ENCODE peak calls at places on chromosomes 3 and 15, in four cellular contexts. I, C, G and D are unnamed samples.
A peak's percentile ranks its signal among the peaks of the same experiment; 100 is the strongest.

GRCh38 chr3:139189943-139190342 is 145.3 kb upstream of the PRR23C start:
- DNase-seq in C (no peak), G (no peak), I (no peak), D (no peak)

GRCh38 chr15:80698636-80699035 is 3.5 kb downstream of the ABHD17C start:
- DNase-seq in I (no peak), G (no peak), C (no peak), D (no peak)

GRCh38 chr15:32919749-32920414 is 202.1 kb downstream of the GREM1 start:
- DNase-seq in I (no peak), C (no peak), G (no peak), D (no peak)

GRCh38 chr3:127718916-127719290 is 46.2 kb downstream of the ABTB1 start:
- DNase-seq in C (no peak), I (no peak), G (no peak), D (no peak)

GRCh38 chr3:195154111-195154791 is 116.7 kb downstream of the XXYLT1 start:
- DNase-seq in I (no peak), C (no peak), G (no peak), D (no peak)

GRCh38 chr15:56737791-56738190 is 4.5 kb upstream of the ZNF280D start:
- DNase-seq in C (no peak), I (peak; percentile 56), G (no peak), D (no peak)

GRCh38 chr3:127424766-127425504 is 137.1 kb upstream of the PRR20G start:
- DNase-seq in C (no peak), G (no peak), I (no peak), D (no peak)

GRCh38 chr3:87167634-87168456 is 59.3 kb upstream of the CHMP2B start:
- DNase-seq in G (peak; percentile 18), I (peak; percentile 31), C (peak; percentile 15), D (no peak)

GRCh38 chr3:117540583-117540982 is 831.0 kb downstream of the TUSC7 start:
- DNase-seq in I (no peak), G (no peak), C (no peak), D (no peak)

GRCh38 chr3:110736332-110736731 is 335.3 kb upstream of the NECTIN3 start:
- DNase-seq in C (peak; percentile 1), I (no peak), G (no peak), D (no peak)

GRCh38 chr3:141557961-141558706 is 71.3 kb downstream of the RASA2 start:
- DNase-seq in G (no peak), C (no peak), I (no peak), D (no peak)

GRCh38 chr3:177111541-177111949 is 85.7 kb downstream of the TBL1XR1 start:
- DNase-seq in G (no peak), I (peak; percentile 83), C (no peak), D (no peak)

GRCh38 chr3:120177151-120177550 is 82.9 kb upstream of the GSK3B start:
- DNase-seq in I (peak; percentile 49), C (no peak), G (no peak), D (peak; percentile 13)

GRCh38 chr15:38229700-38230099 is 22.9 kb upstream of the SPRED1 start:
- DNase-seq in G (no peak), C (no peak), I (no peak), D (no peak)

GRCh38 chr15:70556376-70556775 is 207.0 kb downstream of the UACA start:
- DNase-seq in I (no peak), G (no peak), C (no peak), D (no peak)

GRCh38 chr15:48176097-48176496 is 2.0 kb downstream of the MYEF2 start:
- DNase-seq in G (no peak), C (no peak), I (no peak), D (no peak)

GRCh38 chr3:142815803-142816202 is 73.1 kb downstream of the PCOLCE2 start:
- DNase-seq in I (no peak), G (no peak), C (no peak), D (no peak)

GRCh38 chr15:44698651-44699050 is 12.5 kb downstream of the PATL2 start:
- DNase-seq in G (no peak), C (no peak), I (no peak), D (no peak)

GRCh38 chr3:122893282-122893681 is 98.4 kb downstream of the SLC49A4 start:
- DNase-seq in G (no peak), C (no peak), I (peak; percentile 28), D (no peak)

GRCh38 chr3:25483456-25483855 is 55.4 kb downstream of the RARB start:
- DNase-seq in G (no peak), C (no peak), I (no peak), D (no peak)

GRCh38 chr15:98085003-98085639 is 124.6 kb downstream of the ARRDC4 start:
- DNase-seq in I (peak; percentile 43), G (no peak), C (no peak), D (no peak)

GRCh38 chr3:53938645-53939044 is 47.0 kb upstream of the SELENOK start:
- DNase-seq in G (peak; percentile 24), C (no peak), I (peak; percentile 25), D (peak; percentile 52)

GRCh38 chr3:120280566-120280965 is 4.5 kb downstream of the GPR156 start:
- DNase-seq in I (no peak), C (no peak), G (no peak), D (no peak)

GRCh38 chr3:194964809-194965208 is 279.1 kb downstream of the FAM43A start:
- DNase-seq in I (no peak), C (no peak), G (no peak), D (no peak)

GRCh38 chr15:80856809-80857377 is 77.7 kb downstream of the CEMIP start:
- DNase-seq in I (peak; percentile 97), G (no peak), C (no peak), D (peak; percentile 35)

GRCh38 chr3:4512895-4513616 is 19.9 kb downstream of the ITPR1 start:
- DNase-seq in C (no peak), I (peak; percentile 95), G (peak; percentile 41), D (no peak)

GRCh38 chr3:186411994-186412393 is 50.0 kb upstream of the DGKG start:
- DNase-seq in G (no peak), I (no peak), C (no peak), D (no peak)

GRCh38 chr15:80494311-80494710 is 90.1 kb downstream of the ARNT2 start:
- DNase-seq in G (no peak), C (no peak), I (peak; percentile 75), D (no peak)

GRCh38 chr3:116179091-116179490 is 266.2 kb downstream of the LSAMP start:
- DNase-seq in G (no peak), I (no peak), C (no peak), D (no peak)

GRCh38 chr3:4083225-4084015 is 219.7 kb upstream of the SETMAR start:
- DNase-seq in C (no peak), G (no peak), I (no peak), D (no peak)

GRCh38 chr3:196740476-196741400 is 1.1 kb downstream of the PAK2 start:
- DNase-seq in I (peak; percentile 45), C (no peak), G (no peak), D (no peak)

GRCh38 chr3:58003093-58003492 is 5.1 kb upstream of the FLNB start:
- DNase-seq in I (no peak), C (no peak), G (no peak), D (no peak)

GRCh38 chr3:195731356-195731960 is 10.7 kb downstream of the MUC20 start:
- DNase-seq in C (no peak), G (no peak), I (no peak), D (no peak)

GRCh38 chr15:64912379-64912778 is 677 bp downstream of the ANKDD1A start:
- DNase-seq in I (no peak), G (no peak), C (no peak), D (no peak)

GRCh38 chr15:101022306-101022705 is 103.1 kb downstream of the LRRK1 start:
- DNase-seq in G (no peak), I (no peak), C (no peak), D (no peak)

GRCh38 chr15:64897345-64897985 is 14.2 kb upstream of the ANKDD1A start:
- DNase-seq in I (no peak), G (no peak), C (no peak), D (no peak)

GRCh38 chr15:43260011-43260615 is 6.6 kb downstream of the TGM5 start:
- DNase-seq in G (no peak), C (no peak), I (no peak), D (no peak)

GRCh38 chr15:80437492-80437891 is 33.3 kb downstream of the ARNT2 start:
- DNase-seq in C (no peak), I (no peak), G (no peak), D (no peak)

GRCh38 chr15:76341366-76342045 is 4.9 kb downstream of the ISL2 start:
- DNase-seq in I (no peak), C (no peak), G (no peak), D (peak; percentile 64)

DNA sequence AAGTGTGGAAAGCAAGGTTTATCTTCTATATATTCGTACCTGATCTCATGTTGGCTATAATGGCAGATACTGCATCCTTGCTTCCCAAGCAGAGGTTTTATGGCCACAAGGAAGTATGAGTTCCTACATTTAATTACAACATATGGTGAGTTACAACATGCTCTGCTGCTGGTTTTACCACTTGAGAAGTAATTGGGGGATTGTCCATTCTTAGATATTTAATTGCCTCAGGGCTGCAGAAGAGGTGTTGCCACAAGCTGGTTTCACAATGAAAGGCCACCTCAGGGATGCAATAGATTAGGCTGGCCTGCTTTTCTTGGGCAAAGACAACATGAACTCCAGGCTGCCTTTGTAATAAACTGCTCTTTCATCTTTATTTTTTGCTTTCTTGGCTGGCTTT is 48.6 kb downstream of the RAP2B start:
- DNase-seq in C (no peak), I (no peak), G (no peak), D (no peak)
- TF ChIP-seq CBFB in C (no peak), I (no peak), G (no peak), D (no peak)

GRCh38 chr3:55984631-55985030 is 483.6 kb downstream of the ERC2 start:
- DNase-seq in I (no peak), C (no peak), G (no peak), D (no peak)
- TF ChIP-seq CBFB in I (no peak), C (no peak), G (no peak), D (no peak)

GRCh38 chr3:61853912-61854311 is 292.5 kb downstream of the PTPRG start:
- DNase-seq in G (no peak), I (no peak), C (no peak), D (no peak)

GRCh38 chr3:61846488-61846887 is 285.1 kb downstream of the PTPRG start:
- DNase-seq in G (no peak), C (no peak), I (no peak), D (no peak)

GRCh38 chr3:61848885-61849284 is 287.5 kb downstream of the PTPRG start:
- DNase-seq in G (no peak), C (no peak), I (no peak), D (no peak)

GRCh38 chr3:61844346-61844745 is 283.0 kb downstream of the PTPRG start:
- DNase-seq in C (no peak), I (no peak), G (no peak), D (no peak)

GRCh38 chr3:61847784-61848462 is 286.6 kb downstream of the PTPRG start:
- DNase-seq in I (peak; percentile 17), G (no peak), C (no peak), D (no peak)
- TF ChIP-seq CBFB in I (no peak), G (no peak), C (no peak), D (no peak)

GRCh38 chr3:63303238-63303637 is 25.1 kb downstream of the SYNPR start:
- DNase-seq in G (no peak), I (no peak), C (no peak), D (no peak)
- TF ChIP-seq CBFB in G (no peak), I (no peak), C (no peak), D (no peak)

GRCh38 chr15:50906954-50907865 is 1.3 kb upstream of the AP4E1 start:
- DNase-seq in G (peak; percentile 15), C (peak; percentile 86), I (peak; percentile 73), D (no peak)
- TF ChIP-seq CBFB in G (no peak), C (peak; percentile 78), I (no peak), D (no peak)